ENCODE peak calls at places on chromosomes 3 and 15, in six cellular contexts. G is left ventricle myocardium inferior, J is lower lobe of right lung, H is K562, A is adrenal gland, B is psoas muscle. E is an unnamed sample.

GRCh38 chr3:181921220-181921619 is 209.5 kb downstream of the SOX2 start:
- DNase-seq in G (no peak), J (no peak), H (no peak), A (no peak), B (no peak), E (no peak)

GRCh38 chr3:178964551-178964950 is 107.1 kb downstream of the ZMAT3 start:
- DNase-seq in G (no peak), J (no peak), H (no peak), A (no peak), B (no peak), E (no peak)

GRCh38 chr3:45105855-45106655 is 40.1 kb downstream of the CDCP1 start:
- DNase-seq in G (no peak), J (no peak), H (peak; percentile 52), A (no peak), B (no peak), E (no peak)

GRCh38 chr3:111874177-111874820 is 15.2 kb downstream of the PHLDB2 start:
- DNase-seq in G (no peak), J (no peak), H (no peak), A (no peak), B (no peak), E (no peak)

GRCh38 chr3:5298453-5298852 is 110.9 kb downstream of the EDEM1 start:
- DNase-seq in G (no peak), J (no peak), H (no peak), A (no peak), B (no peak), E (no peak)

GRCh38 chr15:83510001-83510400 is 62.9 kb downstream of the SH3GL3 start:
- DNase-seq in G (no peak), J (no peak), H (no peak), A (no peak), B (no peak), E (no peak)

GRCh38 chr3:190384241-190384863 is 3.6 kb upstream of the CLDN16 start:
- DNase-seq in G (no peak), J (no peak), H (no peak), A (peak; percentile 61), B (no peak), E (peak; percentile 49)

GRCh38 chr3:104316118-104316517 is 1050.6 kb upstream of the ALCAM start:
- DNase-seq in G (no peak), J (no peak), H (no peak), A (no peak), B (no peak), E (no peak)

GRCh38 chr15:101019351-101019750 is 100.2 kb downstream of the LRRK1 start:
- DNase-seq in G (no peak), J (no peak), H (no peak), A (no peak), B (no peak), E (no peak)

GRCh38 chr3:59149166-59149565 is 99.3 kb upstream of the CFAP20DC start:
- DNase-seq in G (no peak), J (no peak), H (no peak), A (no peak), B (no peak), E (no peak)

GRCh38 chr3:45479627-45480026 is 91.3 kb downstream of the LARS2 start:
- DNase-seq in G (no peak), J (no peak), H (no peak), A (no peak), B (no peak), E (no peak)

GRCh38 chr3:43764471-43764870 is 73.7 kb downstream of the ABHD5 start:
- DNase-seq in G (no peak), J (no peak), H (no peak), A (no peak), B (no peak), E (no peak)

GRCh38 chr3:151772825-151773480 is 39.2 kb downstream of the AADACL2 start:
- DNase-seq in G (no peak), J (no peak), H (no peak), A (no peak), B (no peak), E (no peak)

GRCh38 chr3:107512108-107512507 is 10.7 kb upstream of the BBX start:
- DNase-seq in G (no peak), J (no peak), H (no peak), A (no peak), B (no peak), E (no peak)

GRCh38 chr3:67329358-67329757 is 325.1 kb downstream of the SUCLG2 start:
- DNase-seq in G (no peak), J (no peak), H (no peak), A (no peak), B (no peak), E (no peak)

GRCh38 chr15:63083046-63083445 is 38.6 kb upstream of the LACTB start:
- DNase-seq in G (peak; percentile 36), J (no peak), H (no peak), A (no peak), B (no peak), E (no peak)

GRCh38 chr3:154089416-154090115 is 31.6 kb upstream of the ARHGEF26 start:
- DNase-seq in G (no peak), J (no peak), H (no peak), A (no peak), B (no peak), E (no peak)

GRCh38 chr3:167820114-167820865 is 84.8 kb downstream of the SERPINI1 start:
- DNase-seq in G (no peak), J (no peak), H (no peak), A (no peak), B (no peak), E (no peak)

GRCh38 chr15:38699633-38700230 is 135.1 kb upstream of the RASGRP1 start:
- DNase-seq in G (peak; percentile 18), J (peak; percentile 53), H (peak; percentile 74), A (peak; percentile 69), B (peak; percentile 56), E (peak; percentile 73)

GRCh38 chr3:98151241-98151640 is 4.0 kb downstream of the OR5H14 start:
- DNase-seq in G (no peak), J (no peak), H (no peak), A (no peak), B (no peak), E (no peak)

GRCh38 chr3:166444336-166444735 is 607.1 kb upstream of the BCHE start:
- DNase-seq in G (no peak), J (no peak), H (no peak), A (no peak), B (no peak), E (no peak)

GRCh38 chr3:129690406-129690805 is 83.9 kb upstream of the PLXND1 start:
- DNase-seq in G (no peak), J (no peak), H (peak; percentile 72), A (peak; percentile 21), B (no peak), E (no peak)

GRCh38 chr15:37015025-37015424 is 85.3 kb downstream of the MEIS2 start:
- DNase-seq in G (no peak), J (no peak), H (no peak), A (peak; percentile 85), B (no peak), E (no peak)

GRCh38 chr3:127408022-127408683 is 120.3 kb upstream of the PRR20G start:
- DNase-seq in G (peak; percentile 2), J (no peak), H (no peak), A (no peak), B (no peak), E (peak; percentile 9)

GRCh38 chr15:72983812-72984211 is 68.5 kb upstream of the NEO1 start:
- DNase-seq in G (no peak), J (no peak), H (no peak), A (no peak), B (no peak), E (no peak)

GRCh38 chr15:32909431-32909830 is 191.6 kb downstream of the GREM1 start:
- DNase-seq in G (no peak), J (no peak), H (no peak), A (no peak), B (no peak), E (no peak)

GRCh38 chr3:77134801-77135200 is 94.9 kb downstream of the ROBO2 start:
- DNase-seq in G (no peak), J (no peak), H (no peak), A (no peak), B (no peak), E (no peak)

GRCh38 chr15:50262533-50262932 is 3.0 kb downstream of the HDC start:
- DNase-seq in G (no peak), J (no peak), H (no peak), A (no peak), B (no peak), E (no peak)

GRCh38 chr3:55036883-55037577 is 109.2 kb upstream of the LRTM1 start:
- DNase-seq in G (no peak), J (no peak), H (no peak), A (no peak), B (no peak), E (no peak)

GRCh38 chr3:55042591-55042990 is 114.7 kb upstream of the LRTM1 start:
- DNase-seq in G (no peak), J (no peak), H (no peak), A (no peak), B (no peak), E (no peak)
- TF ChIP-seq CTCF in G (no peak), J (no peak), H (no peak), A (no peak), B (no peak), E (no peak)

GRCh38 chr3:157123621-157124020 is 36.3 kb downstream of the CCNL1 start:
- DNase-seq in G (no peak), J (no peak), H (no peak), A (no peak), B (no peak), E (no peak)
- H3K4me1 ChIP-seq in G (peaks cover 25% of the 10 kb centered on the region), J (peaks cover 31% of the 10 kb centered on the region), H (peaks cover 43% of the 10 kb centered on the region), A (peaks cover 11% of the 10 kb centered on the region), B (peaks cover 3% of the 10 kb centered on the region), E (peaks cover 21% of the 10 kb centered on the region)

GRCh38 chr15:70439304-70439877 is 324.0 kb downstream of the UACA start:
- DNase-seq in G (no peak), J (no peak), H (peak; percentile 68), A (no peak), B (no peak), E (no peak)

GRCh38 chr15:70438776-70439175 is 324.6 kb downstream of the UACA start:
- DNase-seq in G (peak; percentile 82), J (no peak), H (no peak), A (no peak), B (no peak), E (no peak)

GRCh38 chr15:70437089-70437488 is 326.3 kb downstream of the UACA start:
- DNase-seq in G (no peak), J (no peak), H (no peak), A (no peak), B (no peak), E (no peak)

GRCh38 chr15:70436428-70436827 is 326.9 kb downstream of the UACA start:
- DNase-seq in G (no peak), J (no peak), H (no peak), A (no peak), B (no peak), E (no peak)

DNA sequence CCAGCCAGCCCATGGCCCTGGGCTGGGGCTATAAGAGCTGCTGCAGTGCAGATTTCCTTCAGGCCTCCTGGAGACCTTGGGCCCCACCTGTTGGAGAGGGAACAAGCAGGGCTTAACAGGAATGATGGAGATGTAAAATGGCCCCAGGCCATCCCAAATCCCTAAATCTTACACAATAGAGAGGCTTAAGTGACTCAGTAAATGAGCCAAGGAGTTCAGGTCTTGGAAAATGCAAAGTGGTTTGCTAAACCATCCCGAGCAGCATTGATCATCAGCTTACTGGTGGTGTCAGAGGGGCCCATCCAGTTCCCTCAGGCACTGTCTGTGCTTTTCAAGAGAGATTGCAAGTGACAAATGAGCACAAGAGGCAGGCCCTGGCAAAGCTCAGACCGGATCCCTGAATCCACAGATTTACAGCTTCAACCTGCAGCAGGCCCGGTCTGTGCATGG is 325.5 kb downstream of the UACA start:
- DNase-seq in G (no peak), J (no peak), H (no peak), A (no peak), B (no peak), E (no peak)
- TF ChIP-seq CTCF in G (no peak), J (no peak), H (no peak), A (no peak), B (no peak), E (no peak)

GRCh38 chr15:67146214-67146613 is 80.8 kb downstream of the SMAD3 start:
- DNase-seq in G (peak; percentile 58), J (no peak), H (no peak), A (peak; percentile 75), B (peak; percentile 71), E (peak; percentile 45)
- H3K4me1 ChIP-seq in G (peaks cover 99% of the 10 kb centered on the region), J (peaks cover 88% of the 10 kb centered on the region), H (peaks cover 16% of the 10 kb centered on the region), A (peaks cover 27% of the 10 kb centered on the region), B (peaks cover 99% of the 10 kb centered on the region), E (peaks cover 89% of the 10 kb centered on the region)

E was measured in stomach.